ENCODE peak calls at places on chromosomes 2 and 18, in six cellular contexts. Q, G, V, H, A and S are unnamed samples.

GRCh38 chr2:20146401-20146800 is 78.5 kb downstream of the SDC1 start:
- DNase-seq in Q (no peak), G (no peak), V (no peak), H (no peak), A (no peak), S (no peak)

GRCh38 chr2:8577573-8577972 is 104.3 kb upstream of the ID2 start:
- DNase-seq in Q (no peak), G (no peak), V (no peak), H (no peak), A (no peak), S (no peak)

GRCh38 chr2:79855264-79856006 is 342.6 kb downstream of the CTNNA2 start:
- DNase-seq in Q (no peak), G (no peak), V (no peak), H (peak), A (peak), S (no peak)

GRCh38 chr2:10591207-10591606 is 98.6 kb downstream of the NOL10 start:
- DNase-seq in Q (no peak), G (no peak), V (peak), H (peak), A (peak), S (no peak)

GRCh38 chr2:181461056-181461630 is 4.0 kb downstream of the ITGA4 start:
- DNase-seq in Q (peak), G (no peak), V (no peak), H (no peak), A (no peak), S (no peak)

GRCh38 chr2:233501198-233502076 is 65.1 kb downstream of the USP40 start:
- DNase-seq in Q (no peak), G (no peak), V (peak), H (peak), A (no peak), S (no peak)

GRCh38 chr2:240946654-240947053 is 40.5 kb downstream of the CROCC2 start:
- DNase-seq in Q (no peak), G (peak), V (no peak), H (no peak), A (peak), S (peak)

GRCh38 chr18:37565138-37565984 is at the start of gene CELF4:
- DNase-seq in Q (no peak), G (no peak), V (no peak), H (no peak), A (no peak), S (no peak)

GRCh38 chr2:235278771-235279355 is 215.0 kb upstream of the AGAP1 start:
- DNase-seq in Q (no peak), G (no peak), V (peak), H (no peak), A (no peak), S (no peak)

GRCh38 chr2:3595409-3595808 is 497 bp downstream of the COLEC11 start:
- DNase-seq in Q (no peak), G (peak), V (no peak), H (no peak), A (no peak), S (no peak)

GRCh38 chr2:103284750-103285149 is 522.9 kb downstream of the TMEM182 start:
- DNase-seq in Q (no peak), G (no peak), V (no peak), H (no peak), A (no peak), S (no peak)

GRCh38 chr2:214410918-214411554 is at the start of gene VWC2L:
- DNase-seq in Q (peak), G (peak), V (peak), H (peak), A (peak), S (peak)

GRCh38 chr18:32469190-32469611 is 1.5 kb downstream of the GAREM1 start:
- DNase-seq in Q (peak), G (peak), V (peak), H (peak), A (peak), S (no peak)

GRCh38 chr2:119323459-119323858 is 43.2 kb downstream of the C2orf76 start:
- DNase-seq in Q (no peak), G (no peak), V (no peak), H (no peak), A (no peak), S (no peak)

GRCh38 chr2:226953206-226953605 is 117.4 kb downstream of the RHBDD1 start:
- DNase-seq in Q (no peak), G (no peak), V (no peak), H (no peak), A (no peak), S (no peak)

GRCh38 chr18:47204908-47205522 is 28.9 kb upstream of the IER3IP1 start:
- DNase-seq in Q (peak), G (no peak), V (peak), H (peak), A (peak), S (no peak)

GRCh38 chr2:203682688-203683130 is 23.7 kb upstream of the CD28 start:
- DNase-seq in Q (no peak), G (no peak), V (peak), H (peak), A (no peak), S (no peak)

GRCh38 chr18:57095884-57096283 is 51.0 kb upstream of the BOD1L2 start:
- DNase-seq in Q (no peak), G (no peak), V (peak), H (peak), A (no peak), S (no peak)

GRCh38 chr2:165698621-165698946 is 95.5 kb downstream of the GALNT3 start:
- DNase-seq in Q (peak), G (no peak), V (peak), H (peak), A (peak), S (no peak)

GRCh38 chr2:46650556-46651001 is 171.2 kb downstream of the TMEM247 start:
- DNase-seq in Q (peak), G (no peak), V (peak), H (peak), A (peak), S (peak)

GRCh38 chr18:66560092-66560491 is 43.8 kb downstream of the CDH19 start:
- DNase-seq in Q (no peak), G (no peak), V (peak), H (peak), A (peak), S (no peak)

GRCh38 chr2:101132202-101132601 is 19.0 kb downstream of the TBC1D8 start:
- DNase-seq in Q (no peak), G (no peak), V (no peak), H (no peak), A (no peak), S (no peak)

GRCh38 chr2:113278812-113279139 is at the start of gene PAX8:
- DNase-seq in Q (no peak), G (no peak), V (no peak), H (no peak), A (peak), S (no peak)

GRCh38 chr2:8684885-8685696 is 3.2 kb downstream of the ID2 start:
- DNase-seq in Q (peak), G (peak), V (no peak), H (peak), A (peak), S (peak)

GRCh38 chr2:195202163-195202845 is 454.7 kb upstream of the SLC39A10 start:
- DNase-seq in Q (no peak), G (no peak), V (peak), H (peak), A (no peak), S (no peak)

GRCh38 chr2:43539991-43540860 is 55.6 kb downstream of the THADA start:
- DNase-seq in Q (no peak), G (peak), V (peak), H (peak), A (no peak), S (peak)

GRCh38 chr2:230714122-230714453 is 1.4 kb downstream of the CAB39 start:
- DNase-seq in Q (peak), G (no peak), V (peak), H (peak), A (no peak), S (no peak)

GRCh38 chr2:211990335-211990734 is 548.3 kb downstream of the ERBB4 start:
- DNase-seq in Q (no peak), G (no peak), V (no peak), H (no peak), A (no peak), S (no peak)

GRCh38 chr2:236161531-236161930 is 6.7 kb downstream of the GBX2 start:
- DNase-seq in Q (no peak), G (no peak), V (no peak), H (no peak), A (peak), S (no peak)

DNA sequence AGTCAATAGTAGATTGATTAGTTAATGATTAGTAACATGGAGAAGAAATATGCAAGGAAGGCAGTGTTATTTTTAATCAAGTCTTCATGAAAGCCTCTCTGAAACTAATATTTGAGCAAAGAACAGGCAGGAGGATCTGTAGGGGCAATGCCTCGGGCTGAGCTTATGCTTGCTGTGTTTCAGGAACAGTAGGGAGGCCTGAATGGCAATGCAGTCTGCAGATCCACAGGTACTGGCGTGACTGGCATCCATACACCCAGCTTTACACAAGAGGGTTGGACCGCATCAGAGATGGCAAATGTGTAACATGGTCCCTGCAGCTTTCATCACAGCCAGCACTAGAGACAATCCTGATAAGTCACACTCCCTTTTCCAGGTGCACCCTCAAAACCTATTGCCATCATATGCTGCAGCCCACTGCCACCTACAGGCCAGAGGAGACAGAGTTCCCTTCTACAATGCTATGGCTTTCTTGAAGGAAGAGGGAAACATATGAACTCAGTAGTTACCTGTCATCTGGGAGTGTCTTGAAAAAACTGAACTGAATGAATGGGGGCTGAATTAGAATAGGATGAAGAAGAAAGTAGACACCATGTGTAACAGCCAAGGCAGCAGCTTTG is 582.4 kb upstream of the RAB6C start:
- DNase-seq in Q (peak), G (no peak), V (peak), H (peak), A (peak), S (no peak)
- TF ChIP-seq CTCF in Q (peak), G (peak), V (peak), H (peak), A (peak), S (no peak)

DNA sequence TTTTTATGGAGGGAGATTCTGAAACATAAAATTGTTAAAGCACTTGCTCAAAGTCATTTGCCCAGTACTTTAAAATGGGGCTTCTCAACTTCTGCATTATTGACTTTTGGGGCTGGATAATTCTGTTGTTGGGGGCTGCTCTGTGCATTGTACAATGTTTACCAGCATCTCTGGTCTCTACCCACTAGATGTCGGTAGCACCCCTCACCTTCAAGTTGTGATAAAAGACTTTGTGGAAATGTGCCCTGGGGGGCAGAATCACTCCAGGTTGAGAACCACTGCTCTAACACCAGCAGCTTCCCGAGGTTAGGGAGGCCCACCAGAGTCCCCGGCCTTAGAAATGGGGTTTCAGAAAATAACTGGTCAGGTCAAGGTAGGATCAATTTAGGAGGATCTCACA is 26.8 kb upstream of the CUL3 start:
- DNase-seq in Q (no peak), G (no peak), V (no peak), H (no peak), A (no peak), S (no peak)
- TF ChIP-seq CTCF in Q (peak), G (no peak), V (peak), H (no peak), A (peak), S (no peak)

GRCh38 chr2:148885209-148885608 is 10.2 kb downstream of the KIF5C start:
- DNase-seq in Q (no peak), G (no peak), V (no peak), H (no peak), A (no peak), S (no peak)

GRCh38 chr2:148885988-148886387 is 11.0 kb downstream of the KIF5C start:
- DNase-seq in Q (no peak), G (no peak), V (no peak), H (no peak), A (no peak), S (no peak)

GRCh38 chr2:148887349-148888002 is 12.4 kb downstream of the KIF5C start:
- DNase-seq in Q (no peak), G (no peak), V (no peak), H (no peak), A (no peak), S (no peak)

GRCh38 chr2:148893906-148894305 is 18.9 kb downstream of the KIF5C start:
- DNase-seq in Q (no peak), G (no peak), V (no peak), H (no peak), A (no peak), S (no peak)

DNA sequence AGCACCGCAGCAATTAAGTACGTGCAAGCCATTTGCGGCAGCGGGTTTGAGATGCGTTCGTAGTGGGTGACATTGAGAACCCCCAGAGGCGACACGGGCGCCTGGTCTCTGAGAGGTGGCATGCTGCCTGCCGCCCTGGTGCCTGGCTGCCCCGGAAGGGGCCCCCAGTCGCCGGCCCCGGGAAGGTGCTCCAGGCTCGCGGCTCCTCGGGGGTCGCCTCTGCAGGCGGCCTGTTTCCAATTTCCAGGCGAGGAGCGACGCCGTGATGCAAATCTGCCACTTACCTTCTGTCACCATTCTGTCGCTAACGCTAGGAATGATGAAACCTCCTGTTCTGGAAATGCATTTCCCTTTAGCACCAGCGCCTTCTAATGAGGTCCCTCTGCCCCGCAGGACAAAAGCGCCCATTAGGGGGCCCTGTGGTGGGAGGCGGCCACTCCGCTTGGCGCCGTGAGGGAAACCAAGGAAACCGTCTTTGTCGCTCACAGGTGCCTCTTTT is 13.0 kb downstream of the KIF5C start:
- DNase-seq in Q (peak), G (no peak), V (no peak), H (no peak), A (peak), S (no peak)
- TF ChIP-seq CTCF in Q (no peak), G (no peak), V (peak), H (no peak), A (peak), S (no peak)

DNA sequence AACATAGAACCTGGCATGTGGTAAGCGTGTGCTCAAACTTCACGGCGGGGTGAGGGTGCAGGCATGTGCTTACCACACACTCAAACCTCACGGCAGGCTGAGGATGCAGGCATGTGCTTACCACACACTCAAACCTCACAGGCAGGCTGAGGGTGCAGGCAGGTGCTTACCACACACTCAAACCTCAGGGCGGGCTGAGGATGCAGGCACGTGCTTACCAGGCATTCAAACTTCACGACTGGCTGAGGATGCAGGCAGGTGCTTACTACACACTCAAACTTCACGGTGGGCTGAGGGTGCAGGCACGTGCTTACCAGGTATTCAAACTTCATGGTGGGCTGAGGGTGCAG is 105.0 kb upstream of the ALKAL2 start:
- DNase-seq in Q (no peak), G (no peak), V (no peak), H (no peak), A (peak), S (no peak)
- TF ChIP-seq CTCF in Q (no peak), G (no peak), V (no peak), H (no peak), A (no peak), S (no peak)